ENCODE peak calls at places on chromosomes 3 and 15, in seven cellular contexts. F is progenitor cell of endocrine pancreas; Y is CD4-positive, alpha-beta T cell; Q is fibroblast of pulmonary artery; W is ovary; S is spleen; P is cardiac fibroblast. Z is an unnamed sample.
A peak's percentile ranks its signal among the peaks of the same experiment; 100 is the strongest.

GRCh38 chr3:54988302-54989022 is 60.6 kb upstream of the LRTM1 start:
- DNase-seq in Y (no peak), F (no peak), P (peak; percentile 88), S (no peak), Q (peak; percentile 95), W (peak; percentile 42), Z (no peak)

GRCh38 chr3:111917300-111917699 is 58.2 kb downstream of the PHLDB2 start:
- DNase-seq in F (no peak), S (no peak), Y (no peak), Q (peak; percentile 59), P (peak; percentile 58), W (no peak), Z (no peak)

GRCh38 chr3:129095285-129095684 is 26.3 kb downstream of the RAB43 start:
- DNase-seq in P (no peak), F (no peak), W (no peak), Q (no peak), S (no peak), Y (no peak), Z (no peak)

GRCh38 chr3:47117803-47118364 is 46.0 kb downstream of the SETD2 start:
- DNase-seq in P (no peak), F (no peak), S (no peak), Y (no peak), Q (no peak), W (no peak), Z (no peak)

GRCh38 chr15:84955089-84955848 is 26.4 kb upstream of the PDE8A start:
- DNase-seq in F (peak; percentile 32), Q (peak; percentile 86), S (peak; percentile 79), W (peak; percentile 80), P (peak; percentile 85), Y (peak; percentile 46), Z (no peak)

GRCh38 chr3:32440481-32441350 is 49.1 kb downstream of the CMTM7 start:
- DNase-seq in Y (no peak), Q (no peak), P (no peak), W (no peak), S (no peak), F (no peak), Z (no peak)

GRCh38 chr15:68581725-68582124 is 2.9 kb downstream of the CORO2B start:
- DNase-seq in S (peak; percentile 27), Y (no peak), F (no peak), Q (no peak), P (no peak), W (peak; percentile 50), Z (no peak)

GRCh38 chr15:75232826-75233503 is 25.2 kb upstream of the GOLGA6C start:
- DNase-seq in Y (no peak), Q (no peak), W (no peak), S (peak; percentile 64), P (no peak), F (no peak), Z (no peak)

GRCh38 chr3:133966954-133967353 is 62.8 kb downstream of the SLCO2A1 start:
- DNase-seq in Y (no peak), W (no peak), S (peak; percentile 47), F (no peak), P (no peak), Q (no peak), Z (no peak)

GRCh38 chr3:50212502-50212901 is 7.4 kb downstream of the SLC38A3 start:
- DNase-seq in Q (no peak), W (no peak), Y (no peak), P (no peak), F (no peak), S (no peak), Z (no peak)

GRCh38 chr3:179865876-179866505 is 170.7 kb downstream of the PEX5L start:
- DNase-seq in S (no peak), P (no peak), Q (no peak), W (no peak), Y (no peak), F (no peak), Z (no peak)

GRCh38 chr3:182092662-182093262 is 381.0 kb downstream of the SOX2 start:
- DNase-seq in P (no peak), W (no peak), Q (no peak), Y (no peak), F (no peak), S (no peak), Z (no peak)

GRCh38 chr3:44981220-44981619 is 5.2 kb downstream of the EXOSC7 start:
- DNase-seq in F (no peak), S (no peak), W (no peak), P (peak; percentile 45), Q (peak; percentile 20), Y (no peak), Z (no peak)

GRCh38 chr3:148950806-148951205 is 40.5 kb upstream of the GYG1 start:
- DNase-seq in Q (no peak), P (peak; percentile 31), Y (no peak), W (no peak), S (no peak), F (no peak), Z (no peak)

GRCh38 chr15:99169769-99170311 is 65.0 kb downstream of the SYNM start:
- DNase-seq in Y (no peak), Q (peak; percentile 58), S (no peak), P (peak; percentile 25), F (no peak), W (no peak), Z (no peak)

GRCh38 chr3:78041486-78041885 is 1001.6 kb downstream of the ROBO2 start:
- DNase-seq in Q (peak; percentile 22), W (no peak), Y (no peak), S (no peak), P (peak; percentile 19), F (no peak), Z (no peak)

GRCh38 chr3:128488636-128488994 is 4.4 kb downstream of the GATA2 start:
- DNase-seq in F (no peak), Y (no peak), Q (no peak), W (no peak), P (no peak), S (no peak), Z (no peak)

GRCh38 chr15:98813956-98814355 is 165.6 kb downstream of the IGF1R start:
- DNase-seq in F (no peak), P (peak; percentile 22), Y (no peak), W (no peak), S (no peak), Q (no peak), Z (no peak)

GRCh38 chr15:90240856-90241255 is 6.8 kb downstream of the GDPGP1 start:
- DNase-seq in P (no peak), W (no peak), S (no peak), F (no peak), Q (no peak), Y (no peak), Z (no peak)

GRCh38 chr3:50370594-50370993 is 11.3 kb upstream of the TMEM115 start:
- DNase-seq in P (no peak), Y (no peak), S (no peak), F (no peak), W (no peak), Q (peak; percentile 54), Z (no peak)

GRCh38 chr3:3552741-3553140 is 246.5 kb upstream of the LRRN1 start:
- DNase-seq in F (no peak), Q (peak; percentile 1), S (no peak), W (no peak), P (no peak), Y (no peak), Z (no peak)

GRCh38 chr15:62090988-62091387 is 24.2 kb downstream of the C2CD4A start:
- DNase-seq in P (no peak), Q (no peak), W (no peak), Y (no peak), S (no peak), F (no peak), Z (no peak)

GRCh38 chr3:67357610-67358458 is 296.6 kb downstream of the SUCLG2 start:
- DNase-seq in F (no peak), Y (no peak), P (peak; percentile 49), W (no peak), S (no peak), Q (peak; percentile 51), Z (no peak)
- TF ChIP-seq CTCF in F (peak; percentile 58), Y (no peak), P (peak; percentile 42), W (no peak), S (no peak), Q (peak; percentile 45), Z (no peak)

GRCh38 chr3:51994530-51994929 is 1.2 kb downstream of the RPL29 start:
- DNase-seq in Q (no peak), W (no peak), Y (no peak), F (no peak), S (no peak), P (no peak), Z (no peak)
- TF ChIP-seq CTCF in Q (no peak), W (no peak), Y (no peak), F (no peak), S (no peak), P (no peak), Z (no peak)

GRCh38 chr15:65832549-65833364 is 36.5 kb upstream of the RAB11A start:
- DNase-seq in Y (peak; percentile 45), P (peak; percentile 99), S (peak; percentile 87), W (peak; percentile 78), F (peak; percentile 30), Q (peak; percentile 95), Z (peak; percentile 38)
- TF ChIP-seq CTCF in Y (no peak), P (no peak), S (no peak), W (peak; percentile 26), F (peak; percentile 37), Q (peak; percentile 24), Z (no peak)

GRCh38 chr3:183560607-183561006 is 5.1 kb upstream of the KLHL6 start:
- DNase-seq in Y (peak; percentile 21), W (no peak), P (peak; percentile 23), Q (no peak), S (no peak), F (no peak), Z (no peak)
- TF ChIP-seq CTCF in Y (peak; percentile 29), W (no peak), P (no peak), Q (no peak), S (no peak), F (no peak), Z (no peak)

DNA sequence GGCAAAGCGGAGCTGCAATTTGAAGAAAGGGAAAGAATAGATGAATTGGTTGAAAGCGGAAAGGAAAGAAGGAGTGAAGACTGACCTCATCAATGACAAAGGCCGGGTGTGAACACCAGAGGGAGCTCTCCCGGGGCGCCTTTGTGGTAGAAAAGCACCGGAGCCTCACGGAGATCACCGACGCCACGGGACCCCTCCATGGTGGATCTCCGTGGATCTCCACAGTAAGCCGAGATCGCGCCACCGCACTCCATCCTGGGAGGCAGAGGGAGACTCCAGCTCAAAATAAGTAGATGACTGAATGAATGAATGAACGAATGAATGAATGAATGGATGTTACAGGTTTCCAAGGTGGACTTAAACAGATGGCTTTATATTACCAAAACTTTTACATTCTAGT is 25.0 kb downstream of the GPR160 start:
- DNase-seq in P (no peak), Y (no peak), Q (no peak), S (no peak), W (no peak), F (no peak), Z (no peak)
- TF ChIP-seq CTCF in P (no peak), Y (no peak), Q (no peak), S (no peak), W (no peak), F (no peak), Z (no peak)

GRCh38 chr3:155412856-155413255 is 119.4 kb upstream of the STRIT1 start:
- DNase-seq in S (no peak), W (no peak), Q (no peak), P (no peak), F (no peak), Y (no peak), Z (no peak)
- TF ChIP-seq CTCF in S (no peak), W (no peak), Q (no peak), P (no peak), F (no peak), Y (no peak), Z (no peak)